ENCODE peak calls at places on chromosomes 4 and X, in six cellular contexts. Q is H1, A is K562, O is GM12891, J is HepG2, C is GM12878. T is an unnamed sample.
A peak's percentile ranks its signal among the peaks of the same experiment; 100 is the strongest.

GRCh38 chrX:11629593-11630211 is 36.0 kb downstream of the ARHGAP6 start:
- DNase-seq in Q (no peak), A (no peak), O (no peak), J (no peak), C (no peak), T (no peak)

GRCh38 chr4:177511611-177512010 is 69.4 kb upstream of the AGA start:
- DNase-seq in Q (no peak), A (no peak), O (no peak), J (no peak), C (no peak), T (no peak)

GRCh38 chrX:41180194-41180902 is 95.1 kb downstream of the USP9X start:
- DNase-seq in Q (no peak), A (peak; percentile 18), O (peak; percentile 1), J (peak; percentile 39), C (peak; percentile 59), T (peak; percentile 16)

GRCh38 chr4:749771-750666 is 44.4 kb downstream of the PCGF3 start:
- DNase-seq in Q (no peak), A (no peak), O (no peak), J (no peak), C (no peak), T (no peak)

GRCh38 chrX:15816453-15816838 is 26.2 kb downstream of the ZRSR2 start:
- DNase-seq in Q (no peak), A (no peak), O (no peak), J (no peak), C (no peak), T (no peak)

GRCh38 chrX:98067611-98068010 is 1183.9 kb downstream of the RPA4 start:
- DNase-seq in Q (no peak), A (no peak), O (no peak), J (no peak), C (no peak), T (no peak)

GRCh38 chrX:87067795-87068194 is 449.8 kb upstream of the KLHL4 start:
- DNase-seq in Q (no peak), A (no peak), O (no peak), J (no peak), C (no peak), T (no peak)

GRCh38 chrX:48558270-48558669 is 16.0 kb upstream of the RBM3 start:
- DNase-seq in Q (no peak), A (no peak), O (no peak), J (no peak), C (no peak), T (no peak)

GRCh38 chrX:115360220-115360781 is 70.8 kb downstream of the LUZP4 start:
- DNase-seq in Q (no peak), A (no peak), O (no peak), J (no peak), C (no peak), T (no peak)

GRCh38 chrX:110156167-110156754 is 153.3 kb downstream of the TMEM164 start:
- DNase-seq in Q (no peak), A (no peak), O (no peak), J (no peak), C (no peak), T (no peak)

GRCh38 chr4:184398741-184399504 is 75.4 kb downstream of the IRF2 start:
- DNase-seq in Q (no peak), A (no peak), O (no peak), J (no peak), C (no peak), T (no peak)

GRCh38 chr4:185481390-185481789 is 9.9 kb upstream of the CCDC110 start:
- DNase-seq in Q (no peak), A (no peak), O (no peak), J (no peak), C (no peak), T (no peak)

GRCh38 chr4:90845777-90846176 is 718.6 kb downstream of the CCSER1 start:
- DNase-seq in Q (no peak), A (no peak), O (no peak), J (no peak), C (no peak), T (no peak)

GRCh38 chr4:187770345-187770744 is 225.2 kb upstream of the ZFP42 start:
- DNase-seq in Q (no peak), A (no peak), O (no peak), J (no peak), C (no peak), T (no peak)

GRCh38 chr4:154314248-154314647 is 177.4 kb downstream of the DCHS2 start:
- DNase-seq in Q (no peak), A (no peak), O (no peak), J (peak; percentile 13), C (no peak), T (no peak)

GRCh38 chrX:134551365-134552095 is 91.6 kb downstream of the HPRT1 start:
- DNase-seq in Q (no peak), A (no peak), O (no peak), J (no peak), C (no peak), T (no peak)

GRCh38 chrX:9222299-9222698 is 188.4 kb upstream of the FAM9B start:
- DNase-seq in Q (no peak), A (no peak), O (no peak), J (no peak), C (no peak), T (no peak)

GRCh38 chr4:81040175-81040659 is 9.7 kb downstream of the BMP3 start:
- DNase-seq in Q (no peak), A (peak; percentile 22), O (no peak), J (no peak), C (no peak), T (no peak)

GRCh38 chrX:108735087-108735679 is 1.2 kb downstream of the IRS4 start:
- DNase-seq in Q (peak; percentile 50), A (no peak), O (no peak), J (no peak), C (no peak), T (no peak)

GRCh38 chr4:98521486-98521885 is 136.9 kb downstream of the TSPAN5 start:
- DNase-seq in Q (no peak), A (no peak), O (no peak), J (no peak), C (no peak), T (no peak)

GRCh38 chrX:131577999-131578734 is 34.3 kb downstream of the OR13H1 start:
- DNase-seq in Q (no peak), A (no peak), O (no peak), J (no peak), C (no peak), T (no peak)

GRCh38 chrX:79288723-79289122 is 78.4 kb downstream of the ITM2A start:
- DNase-seq in Q (no peak), A (no peak), O (no peak), J (no peak), C (no peak), T (no peak)

GRCh38 chr4:98055800-98056501 is 87.3 kb downstream of the STPG2 start:
- DNase-seq in Q (no peak), A (no peak), O (no peak), J (no peak), C (no peak), T (no peak)

GRCh38 chr4:53821179-53821851 is 230.0 kb upstream of the LNX1 start:
- DNase-seq in Q (no peak), A (no peak), O (no peak), J (no peak), C (no peak), T (no peak)

GRCh38 chr4:20997886-20998285 is 297.6 kb downstream of the PACRGL start:
- DNase-seq in Q (no peak), A (no peak), O (no peak), J (no peak), C (no peak), T (no peak)

GRCh38 chrX:48071064-48071985 is at the start of gene ZNF630:
- DNase-seq in Q (peak; percentile 72), A (peak; percentile 62), O (peak; percentile 56), J (no peak), C (peak; percentile 43), T (peak; percentile 60)

GRCh38 chr4:3640587-3640962 is 108.4 kb upstream of the LRPAP1 start:
- DNase-seq in Q (no peak), A (no peak), O (no peak), J (no peak), C (no peak), T (no peak)

GRCh38 chr4:176709417-176709816 is 83.3 kb downstream of the VEGFC start:
- DNase-seq in Q (no peak), A (no peak), O (no peak), J (no peak), C (no peak), T (no peak)

GRCh38 chr4:178296669-178297068 is 854.4 kb upstream of the AGA start:
- DNase-seq in Q (no peak), A (no peak), O (no peak), J (no peak), C (no peak), T (no peak)

GRCh38 chr4:139085141-139085540 is 69.6 kb downstream of the NOCT start:
- DNase-seq in Q (no peak), A (no peak), O (no peak), J (peak; percentile 11), C (no peak), T (no peak)

GRCh38 chr4:74823194-74823593 is 28.9 kb upstream of the BTC start:
- DNase-seq in Q (no peak), A (no peak), O (no peak), J (no peak), C (no peak), T (no peak)

GRCh38 chr4:74821541-74821940 is 27.2 kb upstream of the BTC start:
- DNase-seq in Q (no peak), A (no peak), O (no peak), J (no peak), C (no peak), T (no peak)

GRCh38 chr4:74822603-74823002 is 28.3 kb upstream of the BTC start:
- DNase-seq in Q (no peak), A (no peak), O (no peak), J (no peak), C (no peak), T (no peak)
- TF ChIP-seq TAF1 in Q (no peak), A (no peak), O (no peak), J (no peak), C (no peak), T (no peak)

GRCh38 chr4:119028296-119028695 is 107.3 kb upstream of the MYOZ2 start:
- DNase-seq in Q (no peak), A (no peak), O (no peak), J (no peak), C (no peak), T (no peak)
- TF ChIP-seq POLR2AphosphoS5 in Q (no peak), A (no peak), O (no peak), J (no peak), C (no peak), T (no peak)

GRCh38 chr4:133263082-133263481 is 114.0 kb downstream of the PCDH10 start:
- DNase-seq in Q (no peak), A (no peak), O (no peak), J (no peak), C (no peak), T (no peak)
- TF ChIP-seq POLR2A in Q (no peak), A (no peak), O (no peak), J (no peak), C (no peak), T (no peak)

GRCh38 chrX:152573866-152574265 is 63.8 kb upstream of the GABRQ start:
- DNase-seq in Q (no peak), A (no peak), O (no peak), J (no peak), C (no peak), T (no peak)

DNA sequence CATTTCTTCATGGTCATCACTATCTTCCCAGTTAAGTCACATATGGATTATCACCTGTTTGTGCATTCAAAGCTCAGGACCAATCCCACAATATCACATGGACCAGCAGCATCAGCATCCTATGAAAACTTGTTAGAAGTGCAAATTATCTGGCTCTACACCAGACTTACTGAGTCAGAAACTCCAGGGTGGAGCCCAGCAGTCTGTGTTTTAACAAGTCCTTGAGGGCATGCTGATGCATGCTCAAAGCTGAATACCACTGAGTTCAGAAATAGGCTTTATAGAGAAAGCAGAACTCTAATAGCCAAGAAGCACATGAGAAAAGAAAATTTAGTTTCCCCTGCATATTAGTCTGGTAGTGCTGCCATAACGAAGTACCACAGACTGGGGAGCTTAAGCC is 62.4 kb upstream of the GABRQ start:
- DNase-seq in Q (no peak), A (no peak), O (no peak), J (no peak), C (no peak), T (no peak)
- TF ChIP-seq TAF1 in Q (no peak), A (no peak), O (no peak), J (no peak), C (no peak), T (no peak)